ENCODE peak calls at places on chromosomes 5 and 9, in five cellular contexts. One of them, this sample, is unnamed.

GRCh38 chr5:120454094-120454798 is 9.9 kb upstream of the PRR16 start:
- DNase-seq in SK-N-SH: no peak
- DNase-seq in HepG2: no peak
- DNase-seq in K562: no peak
- DNase-seq in HEK293T: no peak
- DNase-seq in this sample: no peak

GRCh38 chr9:16654727-16655126 is 215.7 kb downstream of the BNC2 start:
- DNase-seq in SK-N-SH: no peak
- DNase-seq in HepG2: no peak
- DNase-seq in HEK293T: no peak
- DNase-seq in K562: no peak
- DNase-seq in this sample: no peak

GRCh38 chr9:109213300-109214121 is 46.5 kb upstream of the FRRS1L start:
- DNase-seq in K562: no peak
- DNase-seq in SK-N-SH: no peak
- DNase-seq in HepG2: no peak
- DNase-seq in HEK293T: no peak
- DNase-seq in this sample: no peak

GRCh38 chr9:126609711-126610388 is 3.9 kb upstream of the LMX1B start:
- DNase-seq in K562: no peak
- DNase-seq in HEK293T: no peak
- DNase-seq in SK-N-SH: no peak
- DNase-seq in HepG2: no peak
- DNase-seq in this sample: no peak

GRCh38 chr9:21205204-21205603 is 1.7 kb downstream of the IFNA10 start:
- DNase-seq in HepG2: no peak
- DNase-seq in SK-N-SH: no peak
- DNase-seq in K562: no peak
- DNase-seq in HEK293T: no peak
- DNase-seq in this sample: no peak

GRCh38 chr5:171644536-171644935 is 141.1 kb upstream of the SMIM23 start:
- DNase-seq in SK-N-SH: peak
- DNase-seq in K562: no peak
- DNase-seq in HepG2: no peak
- DNase-seq in HEK293T: no peak
- DNase-seq in this sample: no peak

GRCh38 chr9:118029425-118029824 is 325.2 kb downstream of the TLR4 start:
- DNase-seq in SK-N-SH: no peak
- DNase-seq in HEK293T: no peak
- DNase-seq in K562: no peak
- DNase-seq in HepG2: no peak
- DNase-seq in this sample: no peak

GRCh38 chr5:15322426-15322825 is 177.6 kb upstream of the FBXL7 start:
- DNase-seq in K562: no peak
- DNase-seq in HepG2: no peak
- DNase-seq in SK-N-SH: no peak
- DNase-seq in HEK293T: no peak
- DNase-seq in this sample: no peak

GRCh38 chr5:93006915-93007314 is 574.1 kb downstream of the NR2F1-AS1 start:
- DNase-seq in K562: no peak
- DNase-seq in HEK293T: no peak
- DNase-seq in HepG2: no peak
- DNase-seq in SK-N-SH: no peak
- DNase-seq in this sample: no peak

GRCh38 chr5:69261034-69261433 is 26.3 kb downstream of the CDK7 start:
- DNase-seq in K562: no peak
- DNase-seq in HEK293T: no peak
- DNase-seq in HepG2: no peak
- DNase-seq in SK-N-SH: no peak
- DNase-seq in this sample: no peak

GRCh38 chr9:20898885-20899554 is 132.4 kb downstream of the HACD4 start:
- DNase-seq in HepG2: no peak
- DNase-seq in SK-N-SH: peak
- DNase-seq in HEK293T: no peak
- DNase-seq in K562: no peak
- DNase-seq in this sample: no peak

GRCh38 chr5:137649228-137649890 is 86.5 kb downstream of the KLHL3 start:
- DNase-seq in HepG2: no peak
- DNase-seq in HEK293T: no peak
- DNase-seq in SK-N-SH: no peak
- DNase-seq in K562: no peak
- DNase-seq in this sample: no peak

GRCh38 chr5:67058998-67059746 is 137.4 kb downstream of the CD180 start:
- DNase-seq in HEK293T: no peak
- DNase-seq in HepG2: no peak
- DNase-seq in K562: no peak
- DNase-seq in SK-N-SH: no peak
- DNase-seq in this sample: no peak

GRCh38 chr9:107593224-107593870 is 103.8 kb upstream of the KLF4 start:
- DNase-seq in HEK293T: no peak
- DNase-seq in SK-N-SH: no peak
- DNase-seq in K562: no peak
- DNase-seq in HepG2: no peak
- DNase-seq in this sample: no peak

GRCh38 chr5:122192883-122193496 is 63.6 kb downstream of the ZNF474 start:
- DNase-seq in SK-N-SH: peak
- DNase-seq in K562: peak
- DNase-seq in HEK293T: peak
- DNase-seq in HepG2: peak
- DNase-seq in this sample: peak

GRCh38 chr9:136567651-136568287 is 21.9 kb upstream of the NOTCH1 start:
- DNase-seq in HEK293T: no peak
- DNase-seq in HepG2: peak
- DNase-seq in K562: peak
- DNase-seq in SK-N-SH: no peak
- DNase-seq in this sample: no peak

GRCh38 chr5:35881758-35882157 is 25.1 kb downstream of the IL7R start:
- DNase-seq in HEK293T: no peak
- DNase-seq in SK-N-SH: no peak
- DNase-seq in HepG2: no peak
- DNase-seq in K562: no peak
- DNase-seq in this sample: no peak
- TF ChIP-seq FOXM1 in HEK293T: no peak
- TF ChIP-seq FOXM1 in SK-N-SH: no peak
- TF ChIP-seq FOXM1 in HepG2: no peak
- TF ChIP-seq FOXM1 in K562: no peak
- TF ChIP-seq FOXM1 in this sample: no peak

GRCh38 chr5:78242001-78242400 is 52.5 kb downstream of the AP3B1 start:
- DNase-seq in HEK293T: no peak
- DNase-seq in SK-N-SH: no peak
- DNase-seq in K562: no peak
- DNase-seq in HepG2: no peak
- DNase-seq in this sample: no peak
- TF ChIP-seq FOXM1 in HEK293T: no peak
- TF ChIP-seq FOXM1 in SK-N-SH: no peak
- TF ChIP-seq FOXM1 in K562: no peak
- TF ChIP-seq FOXM1 in HepG2: no peak
- TF ChIP-seq FOXM1 in this sample: no peak

DNA sequence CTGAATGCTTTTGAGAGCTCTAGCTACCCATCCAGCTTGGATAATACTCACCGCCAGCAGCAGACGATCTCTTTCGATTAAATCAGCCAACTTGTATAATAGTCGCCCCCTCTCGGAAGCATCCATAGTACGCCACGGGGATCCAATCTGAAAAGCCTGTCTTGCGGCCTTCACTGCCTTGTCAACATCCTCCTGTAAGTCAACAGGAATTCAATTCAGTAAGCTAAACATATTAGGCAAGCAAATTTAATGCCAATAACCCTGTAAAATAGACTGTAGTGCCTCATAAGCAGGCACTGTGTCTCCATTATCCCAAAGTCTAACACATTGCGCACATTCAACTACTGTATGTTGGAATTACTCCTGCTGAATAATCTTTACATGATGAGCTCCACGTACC is 22.0 kb downstream of the ALDH1A1 start:
- DNase-seq in SK-N-SH: peak
- DNase-seq in HepG2: no peak
- DNase-seq in HEK293T: no peak
- DNase-seq in K562: no peak
- DNase-seq in this sample: no peak
- TF ChIP-seq FOXM1 in SK-N-SH: no peak
- TF ChIP-seq FOXM1 in HepG2: no peak
- TF ChIP-seq FOXM1 in HEK293T: no peak
- TF ChIP-seq FOXM1 in K562: no peak
- TF ChIP-seq FOXM1 in this sample: no peak

GRCh38 chr5:32462618-32463017 is 18.1 kb upstream of the ZFR start:
- DNase-seq in SK-N-SH: no peak
- DNase-seq in HEK293T: no peak
- DNase-seq in HepG2: no peak
- DNase-seq in K562: no peak
- DNase-seq in this sample: no peak
- TF ChIP-seq FOXM1 in SK-N-SH: no peak
- TF ChIP-seq FOXM1 in HEK293T: no peak
- TF ChIP-seq FOXM1 in HepG2: no peak
- TF ChIP-seq FOXM1 in K562: no peak
- TF ChIP-seq FOXM1 in this sample: no peak

DNA sequence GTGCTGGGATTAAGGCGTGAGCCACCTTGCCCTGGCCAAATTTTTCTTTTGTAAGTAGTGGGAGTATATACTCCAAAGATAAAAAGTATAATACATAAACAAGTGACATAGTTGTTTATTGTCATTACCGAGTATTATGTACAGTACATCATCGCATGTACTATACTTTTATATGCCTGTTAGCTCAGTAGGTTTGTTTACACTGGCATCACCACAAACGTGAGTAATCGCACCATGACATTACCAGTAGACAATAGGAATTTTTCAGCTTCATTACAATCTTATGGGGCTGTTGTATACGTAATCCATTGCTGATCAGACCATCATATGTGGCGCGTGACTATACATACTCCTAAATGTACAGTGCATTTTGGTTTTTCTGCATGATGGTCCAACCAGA is 9.8 kb downstream of the SECISBP2 start:
- DNase-seq in HEK293T: no peak
- DNase-seq in HepG2: no peak
- DNase-seq in K562: no peak
- DNase-seq in SK-N-SH: no peak
- DNase-seq in this sample: no peak
- TF ChIP-seq FOXM1 in HEK293T: no peak
- TF ChIP-seq FOXM1 in HepG2: no peak
- TF ChIP-seq FOXM1 in K562: no peak
- TF ChIP-seq FOXM1 in SK-N-SH: no peak
- TF ChIP-seq FOXM1 in this sample: no peak

GRCh38 chr9:82101475-82101874 is 112.9 kb downstream of the SPATA31D1 start:
- DNase-seq in SK-N-SH: no peak
- DNase-seq in HepG2: peak
- DNase-seq in K562: no peak
- DNase-seq in HEK293T: peak
- DNase-seq in this sample: no peak
- TF ChIP-seq FOXM1 in SK-N-SH: no peak
- TF ChIP-seq FOXM1 in HepG2: no peak
- TF ChIP-seq FOXM1 in K562: no peak
- TF ChIP-seq FOXM1 in HEK293T: no peak
- TF ChIP-seq FOXM1 in this sample: no peak

GRCh38 chr9:31347082-31347617 is 1037.3 kb upstream of the ACO1 start:
- DNase-seq in HEK293T: no peak
- DNase-seq in HepG2: no peak
- DNase-seq in SK-N-SH: no peak
- DNase-seq in K562: no peak
- DNase-seq in this sample: peak
- TF ChIP-seq FOXM1 in HEK293T: no peak
- TF ChIP-seq FOXM1 in HepG2: no peak
- TF ChIP-seq FOXM1 in SK-N-SH: no peak
- TF ChIP-seq FOXM1 in K562: no peak
- TF ChIP-seq FOXM1 in this sample: peak

DNA sequence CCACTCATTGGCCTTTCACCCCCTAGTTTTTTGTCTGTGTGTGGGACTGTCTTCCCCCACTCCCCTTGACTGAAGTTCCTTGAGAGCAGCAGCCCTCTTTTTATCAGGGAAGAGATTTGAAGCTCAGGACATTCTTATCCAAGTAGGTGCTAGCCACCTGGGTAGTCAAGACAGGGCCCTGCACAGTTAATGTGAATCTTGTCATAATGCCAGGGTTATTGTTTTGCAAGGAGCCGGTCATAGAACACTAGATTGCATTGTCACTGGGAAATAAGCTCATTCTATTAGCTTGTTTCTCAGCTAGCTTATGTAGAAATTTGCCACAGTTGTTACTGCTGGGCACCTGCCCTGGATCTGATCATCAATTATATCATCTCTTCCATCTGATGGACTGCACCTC is 256.1 kb downstream of the DOCK8 start:
- DNase-seq in SK-N-SH: no peak
- DNase-seq in K562: no peak
- DNase-seq in HEK293T: no peak
- DNase-seq in HepG2: no peak
- DNase-seq in this sample: no peak
- TF ChIP-seq FOXM1 in SK-N-SH: no peak
- TF ChIP-seq FOXM1 in K562: no peak
- TF ChIP-seq FOXM1 in HEK293T: no peak
- TF ChIP-seq FOXM1 in HepG2: no peak
- TF ChIP-seq FOXM1 in this sample: no peak

GRCh38 chr5:148781771-148782170 is 44.6 kb upstream of the ADRB2 start:
- DNase-seq in HepG2: no peak
- DNase-seq in SK-N-SH: no peak
- DNase-seq in HEK293T: no peak
- DNase-seq in K562: no peak
- DNase-seq in this sample: no peak

GRCh38 chr5:148778891-148779290 is 47.5 kb upstream of the ADRB2 start:
- DNase-seq in K562: no peak
- DNase-seq in SK-N-SH: no peak
- DNase-seq in HepG2: no peak
- DNase-seq in HEK293T: no peak
- DNase-seq in this sample: no peak

GRCh38 chr5:148776261-148776660 is 50.1 kb upstream of the ADRB2 start:
- DNase-seq in K562: no peak
- DNase-seq in SK-N-SH: no peak
- DNase-seq in HEK293T: no peak
- DNase-seq in HepG2: no peak
- DNase-seq in this sample: no peak

GRCh38 chr5:148776780-148777179 is 49.6 kb upstream of the ADRB2 start:
- DNase-seq in HEK293T: no peak
- DNase-seq in HepG2: no peak
- DNase-seq in K562: no peak
- DNase-seq in SK-N-SH: no peak
- DNase-seq in this sample: no peak

DNA sequence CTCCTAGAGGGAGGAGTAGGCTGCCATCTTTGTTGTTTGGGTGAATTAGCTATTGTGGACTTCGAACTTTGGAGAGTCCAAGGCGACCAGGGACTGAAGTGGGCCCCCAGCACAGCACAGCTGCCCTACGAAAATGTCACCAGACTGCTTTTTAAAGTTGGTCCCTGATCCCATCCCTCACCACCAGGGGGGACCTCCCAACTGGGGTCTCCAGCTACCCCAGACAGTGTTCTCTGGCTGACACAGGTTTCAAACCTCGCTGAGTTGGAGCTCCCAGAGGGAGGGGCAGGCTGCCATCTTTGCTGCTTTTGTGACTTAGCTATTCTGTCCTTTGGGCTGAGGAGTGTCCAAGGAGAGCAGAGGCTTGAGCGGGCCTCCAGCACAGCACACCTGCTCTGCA is 45.7 kb upstream of the ADRB2 start:
- DNase-seq in HepG2: no peak
- DNase-seq in K562: no peak
- DNase-seq in HEK293T: no peak
- DNase-seq in SK-N-SH: no peak
- DNase-seq in this sample: no peak
- TF ChIP-seq FOXM1 in HepG2: no peak
- TF ChIP-seq FOXM1 in K562: no peak
- TF ChIP-seq FOXM1 in HEK293T: no peak
- TF ChIP-seq FOXM1 in SK-N-SH: no peak
- TF ChIP-seq FOXM1 in this sample: no peak